ENCODE peak calls at places on chromosomes 13 and 19, in ten cellular contexts. S is mucosa of descending colon, M is psoas muscle, O is astrocyte, G is mammary epithelial cell, N is body of pancreas, V is hepatocyte, X is esophagus squamous epithelium, R is breast epithelium, A is tibial nerve. H is an unnamed sample.

GRCh38 chr19:4851551-4852290 is 15.7 kb downstream of the PLIN3 start:
- DNase-seq in S (peak; percentile 83), M (peak; percentile 87), O (no peak), G (no peak), N (peak; percentile 78), V (peak; percentile 68), X (no peak), R (peak; percentile 72), A (peak; percentile 65), H (peak; percentile 66)

GRCh38 chr19:55652311-55653078 is 2.3 kb upstream of the U2AF2 start:
- DNase-seq in S (peak; percentile 65), M (peak; percentile 75), O (no peak), G (no peak), N (no peak), V (no peak), X (no peak), R (no peak), A (no peak), H (no peak)

GRCh38 chr13:48490241-48490640 is 42.6 kb downstream of the RCBTB2 start:
- DNase-seq in S (no peak), M (no peak), O (no peak), G (no peak), N (no peak), V (no peak), X (no peak), R (no peak), A (no peak), H (no peak)

GRCh38 chr13:78102121-78102677 is 183.6 kb upstream of the EDNRB start:
- DNase-seq in S (no peak), M (peak; percentile 47), O (peak; percentile 40), G (peak; percentile 40), N (no peak), V (no peak), X (no peak), R (no peak), A (peak; percentile 48), H (peak; percentile 71)

GRCh38 chr13:40591091-40591490 is 75.3 kb downstream of the FOXO1 start:
- DNase-seq in S (no peak), M (no peak), O (no peak), G (no peak), N (no peak), V (no peak), X (no peak), R (no peak), A (no peak), H (no peak)

GRCh38 chr19:8699908-8700307 is 1.3 kb upstream of the ACTL9 start:
- DNase-seq in S (no peak), M (no peak), O (no peak), G (no peak), N (no peak), V (no peak), X (no peak), R (no peak), A (no peak), H (no peak)

GRCh38 chr13:112170823-112171569 is 104.0 kb downstream of the SOX1 start:
- DNase-seq in S (no peak), M (no peak), O (no peak), G (no peak), N (no peak), V (no peak), X (no peak), R (no peak), A (no peak), H (no peak)

GRCh38 chr13:20360835-20361412 is 128.8 kb upstream of the GJB6 start:
- DNase-seq in S (no peak), M (no peak), O (peak; percentile 60), G (no peak), N (no peak), V (no peak), X (no peak), R (no peak), A (no peak), H (no peak)

GRCh38 chr19:1949304-1950101 is 8.5 kb downstream of the CSNK1G2 start:
- DNase-seq in S (no peak), M (no peak), O (no peak), G (no peak), N (no peak), V (no peak), X (no peak), R (no peak), A (no peak), H (no peak)

GRCh38 chr13:27347373-27347772 is 76.7 kb downstream of the RASL11A start:
- DNase-seq in S (no peak), M (no peak), O (peak; percentile 22), G (no peak), N (no peak), V (no peak), X (no peak), R (no peak), A (no peak), H (no peak)

GRCh38 chr13:101623469-101624209 is 171.2 kb downstream of the ITGBL1 start:
- DNase-seq in S (no peak), M (no peak), O (no peak), G (no peak), N (no peak), V (no peak), X (no peak), R (no peak), A (no peak), H (no peak)

GRCh38 chr19:10694706-10695105 is 6.5 kb upstream of the QTRT1 start:
- DNase-seq in S (no peak), M (no peak), O (no peak), G (no peak), N (no peak), V (no peak), X (no peak), R (no peak), A (no peak), H (no peak)

GRCh38 chr13:79404985-79405384 is 1.1 kb downstream of the RBM26 start:
- DNase-seq in S (no peak), M (no peak), O (no peak), G (peak; percentile 39), N (no peak), V (no peak), X (no peak), R (no peak), A (no peak), H (no peak)

GRCh38 chr19:19305696-19306095 is 14.6 kb downstream of the SUGP1 start:
- DNase-seq in S (no peak), M (no peak), O (no peak), G (no peak), N (no peak), V (no peak), X (no peak), R (no peak), A (no peak), H (no peak)

GRCh38 chr19:52992109-52993004 is 21.4 kb upstream of the ERVV-1 start:
- DNase-seq in S (peak; percentile 54), M (no peak), O (no peak), G (no peak), N (peak; percentile 11), V (peak; percentile 30), X (no peak), R (no peak), A (no peak), H (no peak)

GRCh38 chr13:68727165-68727564 is 1380.5 kb upstream of the ATXN8OS start:
- DNase-seq in S (no peak), M (no peak), O (peak; percentile 63), G (peak; percentile 23), N (no peak), V (no peak), X (no peak), R (no peak), A (no peak), H (no peak)

GRCh38 chr19:48400018-48400742 is 6.7 kb downstream of the GRIN2D start:
- DNase-seq in S (peak; percentile 74), M (peak; percentile 76), O (peak; percentile 62), G (peak; percentile 51), N (no peak), V (peak; percentile 70), X (no peak), R (no peak), A (peak; percentile 37), H (peak; percentile 74)

GRCh38 chr19:15293751-15294505 is 38.4 kb downstream of the BRD4 start:
- DNase-seq in S (no peak), M (no peak), O (no peak), G (no peak), N (no peak), V (no peak), X (no peak), R (no peak), A (no peak), H (no peak)
- H3K4me3 ChIP-seq in S (no peak overlapping the region), M (peak overlapping the region; percentile 41), O (no peak overlapping the region), G (no peak overlapping the region), N (no peak overlapping the region), V (no peak overlapping the region), X (no peak overlapping the region), R (no peak overlapping the region), A (no peak overlapping the region), H (no peak overlapping the region)

DNA sequence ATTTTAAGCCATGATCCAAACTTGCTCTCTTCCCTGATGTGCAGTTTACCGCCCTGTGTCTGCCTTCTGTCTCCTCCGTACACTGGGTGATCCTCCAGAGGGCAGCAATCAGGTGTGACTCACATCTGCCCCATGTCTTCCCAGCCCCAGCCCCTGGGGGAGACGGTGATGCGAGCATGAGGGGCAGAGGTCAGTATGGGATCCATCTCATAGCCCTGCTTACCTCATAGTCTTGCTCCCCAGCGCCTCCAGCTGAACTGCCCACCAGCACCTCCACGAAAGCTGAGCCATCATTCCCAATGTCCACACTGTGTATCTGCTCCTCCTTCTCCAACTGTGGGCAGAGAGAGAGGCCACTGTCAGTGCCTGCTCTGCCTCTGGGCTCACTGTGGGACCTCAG is 14.6 kb downstream of the XRCC1 start:
- DNase-seq in S (no peak), M (no peak), O (no peak), G (no peak), N (no peak), V (no peak), X (no peak), R (no peak), A (no peak), H (no peak)
- TF ChIP-seq CTCF in S (no peak), M (no peak), O (peak; percentile 13), G (no peak), N (no peak), V (no peak), X (no peak), R (no peak), A (no peak), H (no peak)

GRCh38 chr13:109642358-109642757 is 144.0 kb downstream of the IRS2 start:
- DNase-seq in S (no peak), M (no peak), O (no peak), G (no peak), N (no peak), V (no peak), X (no peak), R (no peak), A (no peak), H (no peak)
- H3K9me3 ChIP-seq in S (peaks cover 9% of the 10 kb centered on the region), M (peaks cover 11% of the 10 kb centered on the region), O (peaks cover 12% of the 10 kb centered on the region), G (peaks cover 14% of the 10 kb centered on the region), N (no peaks in the 10 kb centered on the region), V (no peaks in the 10 kb centered on the region), X (peaks cover 5% of the 10 kb centered on the region), R (peaks cover 21% of the 10 kb centered on the region), A (peaks cover 10% of the 10 kb centered on the region), H (peaks cover 21% of the 10 kb centered on the region)

GRCh38 chr19:58500242-58500641 is 11.6 kb downstream of the SLC27A5 start:
- DNase-seq in S (peak; percentile 28), M (no peak), O (no peak), G (no peak), N (no peak), V (no peak), X (no peak), R (no peak), A (no peak), H (no peak)
- H3K4me3 ChIP-seq in S (no peak overlapping the region), M (peak overlapping the region; percentile 68), O (no peak overlapping the region), G (no peak overlapping the region), N (no peak overlapping the region), V (peak overlapping the region; percentile 55), X (peak overlapping the region; percentile 55), R (no peak overlapping the region), A (no peak overlapping the region), H (peak overlapping the region; percentile 65)

GRCh38 chr19:50205681-50206138 is 2.3 kb downstream of the MYH14 start:
- DNase-seq in S (peak; percentile 91), M (no peak), O (no peak), G (no peak), N (peak; percentile 50), V (peak; percentile 75), X (no peak), R (peak; percentile 57), A (no peak), H (no peak)
- TF ChIP-seq CTCF in S (peak; percentile 43), M (no peak), O (no peak), G (no peak), N (peak; percentile 47), V (no peak), X (peak; percentile 50), R (peak; percentile 8), A (no peak), H (no peak)

H was measured in right atrium auricular region.